ENCODE peak calls at places on chromosomes 7 and 10, in four cellular contexts. C is upper lobe of left lung, E is fibroblast of pulmonary artery, L is pancreas. P is an unnamed sample.

GRCh38 chr10:69655124-69655867 is 25.2 kb downstream of the FAM241B start:
- DNase-seq in C (no peak), E (no peak), L (no peak), P (no peak)

GRCh38 chr7:49773939-49774458 is 561 bp downstream of the VWC2 start:
- DNase-seq in E (no peak), C (peak), L (peak), P (no peak)

GRCh38 chr10:43250925-43251663 is 15.8 kb downstream of the RASGEF1A start:
- DNase-seq in E (no peak), L (peak), C (peak), P (peak)

GRCh38 chr10:126387931-126388911 is at the start of gene ADAM12:
- DNase-seq in L (peak), E (peak), C (peak), P (peak)

GRCh38 chr7:100247152-100247757 is 27.5 kb downstream of the PVRIG start:
- DNase-seq in C (no peak), L (no peak), E (peak), P (peak)

GRCh38 chr10:22379059-22379458 is 33.8 kb downstream of the SPAG6 start:
- DNase-seq in E (no peak), L (no peak), C (no peak), P (no peak)

GRCh38 chr7:34371922-34372321 is 286.1 kb upstream of the NPSR1 start:
- DNase-seq in C (no peak), L (no peak), E (no peak), P (no peak)

GRCh38 chr10:51700228-51700835 is 937 bp upstream of the CSTF2T start:
- DNase-seq in L (no peak), E (peak), C (no peak), P (no peak)

GRCh38 chr7:84137812-84138211 is 56.8 kb downstream of the SEMA3A start:
- DNase-seq in E (no peak), C (no peak), L (no peak), P (no peak)

GRCh38 chr7:142375710-142376313 is 118.0 kb upstream of the PRSS58 start:
- DNase-seq in E (no peak), L (no peak), C (no peak), P (no peak)

GRCh38 chr7:29035044-29035740 is 77.1 kb upstream of the TRIL start:
- DNase-seq in E (peak), L (no peak), C (no peak), P (no peak)

GRCh38 chr7:150845471-150845870 is 6.8 kb upstream of the AOC1 start:
- DNase-seq in L (no peak), E (no peak), C (no peak), P (peak)

GRCh38 chr10:79018591-79019011 is 50.2 kb upstream of the ZMIZ1 start:
- DNase-seq in L (no peak), E (peak), C (no peak), P (no peak)

GRCh38 chr10:36114913-36115312 is 472.8 kb upstream of the FZD8 start:
- DNase-seq in L (no peak), C (no peak), E (peak), P (no peak)

GRCh38 chr10:69883256-69883655 is 81.5 kb downstream of the COL13A1 start:
- DNase-seq in C (no peak), E (no peak), L (no peak), P (no peak)

GRCh38 chr10:49174261-49174925 is 13.8 kb downstream of the TMEM273 start:
- DNase-seq in E (no peak), L (no peak), C (no peak), P (no peak)

GRCh38 chr10:89392974-89393373 is 551 bp downstream of the IFIT1 start:
- DNase-seq in L (no peak), E (peak), C (no peak), P (no peak)

GRCh38 chr10:89390875-89391576 is 1.4 kb upstream of the IFIT1 start:
- DNase-seq in L (no peak), C (no peak), E (no peak), P (no peak)

GRCh38 chr10:89384474-89385324 is 6.8 kb downstream of the IFIT1B start:
- DNase-seq in L (no peak), E (peak), C (no peak), P (no peak)

GRCh38 chr10:89391882-89392756 is at the start of gene IFIT1:
- DNase-seq in C (no peak), L (no peak), E (peak), P (no peak)

GRCh38 chr10:89389254-89389653 is 3.2 kb upstream of the IFIT1 start:
- DNase-seq in E (peak), C (no peak), L (no peak), P (no peak)
- TF ChIP-seq CTCF in E (peak), C (peak), L (no peak), P (no peak)

GRCh38 chr10:129877773-129878371 is 86.2 kb downstream of the EBF3 start:
- DNase-seq in C (no peak), E (peak), L (no peak), P (no peak)
- TF ChIP-seq CTCF in C (no peak), E (peak), L (no peak), P (peak)

GRCh38 chr10:128710795-128711183 is 584.6 kb upstream of the MKI67 start:
- DNase-seq in E (no peak), C (no peak), L (no peak), P (no peak)

GRCh38 chr10:128709975-128710794 is 584.0 kb upstream of the MKI67 start:
- DNase-seq in E (no peak), C (peak), L (no peak), P (no peak)

GRCh38 chr10:128712661-128713060 is 586.4 kb upstream of the MKI67 start:
- DNase-seq in E (no peak), L (no peak), C (no peak), P (no peak)

GRCh38 chr10:128714240-128714639 is 588.0 kb upstream of the MKI67 start:
- DNase-seq in E (no peak), C (no peak), L (no peak), P (no peak)

GRCh38 chr10:128711776-128712175 is 585.6 kb upstream of the MKI67 start:
- DNase-seq in C (no peak), L (no peak), E (no peak), P (no peak)
- TF ChIP-seq CTCF in C (no peak), L (no peak), E (no peak), P (no peak)

GRCh38 chr10:104622598-104623209 is 18.4 kb upstream of the SORCS3 start:
- DNase-seq in E (peak), C (no peak), L (no peak), P (no peak)
- TF ChIP-seq CTCF in E (peak), C (peak), L (no peak), P (no peak)

GRCh38 chr10:101319241-101319915 is 34.6 kb upstream of the BTRC start:
- DNase-seq in L (no peak), E (peak), C (no peak), P (no peak)
- TF ChIP-seq CTCF in L (no peak), E (no peak), C (no peak), P (no peak)

GRCh38 chr7:130096243-130096827 is 26.0 kb downstream of the KLHDC10 start:
- DNase-seq in C (no peak), L (no peak), E (peak), P (no peak)
- TF ChIP-seq CTCF in C (no peak), L (no peak), E (peak), P (peak)

GRCh38 chr7:157874208-157874816 is 537.5 kb downstream of the DNAJB6 start:
- DNase-seq in C (no peak), L (no peak), E (no peak), P (no peak)

GRCh38 chr7:157873664-157874063 is 536.9 kb downstream of the DNAJB6 start:
- DNase-seq in L (no peak), E (no peak), C (no peak), P (no peak)

GRCh38 chr7:157874870-157875229 is 538.0 kb downstream of the DNAJB6 start:
- DNase-seq in C (no peak), L (no peak), E (no peak), P (no peak)

GRCh38 chr7:157876469-157877285 is 539.9 kb downstream of the DNAJB6 start:
- DNase-seq in E (no peak), L (no peak), C (no peak), P (no peak)

GRCh38 chr7:157875230-157876179 is 538.7 kb downstream of the DNAJB6 start:
- DNase-seq in C (no peak), E (no peak), L (no peak), P (no peak)
- TF ChIP-seq CTCF in C (peak), E (no peak), L (no peak), P (no peak)

GRCh38 chr7:90453931-90454330 is 15.5 kb upstream of the PTTG1IP2 start:
- DNase-seq in E (no peak), C (no peak), L (no peak), P (no peak)

GRCh38 chr7:90461216-90461615 is 8.2 kb upstream of the PTTG1IP2 start:
- DNase-seq in E (peak), L (no peak), C (no peak), P (no peak)

GRCh38 chr7:90458104-90458503 is 11.3 kb upstream of the PTTG1IP2 start:
- DNase-seq in E (no peak), C (no peak), L (no peak), P (no peak)

GRCh38 chr7:90455163-90456030 is 14.0 kb upstream of the PTTG1IP2 start:
- DNase-seq in E (peak), C (no peak), L (no peak), P (no peak)

GRCh38 chr7:90459888-90460287 is 9.6 kb upstream of the PTTG1IP2 start:
- DNase-seq in C (no peak), E (peak), L (no peak), P (no peak)
- TF ChIP-seq CTCF in C (no peak), E (peak), L (no peak), P (no peak)

P was measured in mesothelial cell of epicardium.